ENCODE peak calls at places on chromosome 17, in four cellular contexts. P, A, Y and O are unnamed samples.

GRCh38 chr17:77316651-77317050 is 175.9 kb downstream of the SEC14L1 start:
- DNase-seq in Y (no peak), A (no peak), P (no peak), O (no peak)

GRCh38 chr17:15263206-15263579 is 1.9 kb downstream of the PMP22 start:
- DNase-seq in P (no peak), Y (no peak), A (peak; percentile 72), O (no peak)

GRCh38 chr17:2050246-2050866 is 4.5 kb upstream of the HIC1 start:
- DNase-seq in Y (no peak), P (peak; percentile 84), A (peak; percentile 94), O (peak; percentile 51)

GRCh38 chr17:34519286-34519685 is 60.1 kb upstream of the TMEM132E start:
- DNase-seq in A (peak; percentile 49), Y (peak; percentile 8), P (peak; percentile 80), O (no peak)

GRCh38 chr17:81608082-81608481 is 28.8 kb downstream of the NPLOC4 start:
- DNase-seq in P (no peak), A (no peak), Y (no peak), O (no peak)

GRCh38 chr17:229945-230235 is 48.4 kb upstream of the DOC2B start:
- DNase-seq in A (no peak), Y (no peak), P (no peak), O (no peak)

GRCh38 chr17:45227101-45227591 is 5.5 kb downstream of the FMNL1 start:
- DNase-seq in Y (no peak), A (no peak), P (no peak), O (no peak)

GRCh38 chr17:80851277-80851925 is 140.2 kb upstream of the CHMP6 start:
- DNase-seq in A (no peak), Y (no peak), P (no peak), O (no peak)

GRCh38 chr17:27529230-27529796 is 73.1 kb downstream of the KSR1 start:
- DNase-seq in Y (no peak), A (peak; percentile 52), P (peak; percentile 44), O (no peak)

GRCh38 chr17:46770818-46771600 is 47.5 kb downstream of the WNT3 start:
- DNase-seq in P (peak; percentile 88), Y (peak; percentile 50), A (peak; percentile 91), O (no peak)

GRCh38 chr17:1565860-1566259 is 3.3 kb upstream of the PITPNA start:
- DNase-seq in A (no peak), P (no peak), Y (no peak), O (no peak)

GRCh38 chr17:52885882-52886281 is 727.4 kb upstream of the CA10 start:
- DNase-seq in P (no peak), Y (no peak), A (peak; percentile 9), O (no peak)

GRCh38 chr17:17826942-17827785 is 9.6 kb downstream of the SREBF1 start:
- DNase-seq in P (no peak), Y (no peak), A (no peak), O (no peak)

GRCh38 chr17:39015546-39015935 is 48.3 kb upstream of the FBXO47 start:
- DNase-seq in A (no peak), Y (no peak), P (no peak), O (no peak)

GRCh38 chr17:39014795-39015545 is 47.8 kb upstream of the FBXO47 start:
- DNase-seq in P (no peak), Y (no peak), A (no peak), O (no peak)

GRCh38 chr17:39014044-39014794 is 47.0 kb upstream of the FBXO47 start:
- DNase-seq in A (no peak), P (peak; percentile 37), Y (peak; percentile 39), O (no peak)

GRCh38 chr17:39018267-39019134 is 51.3 kb upstream of the FBXO47 start:
- DNase-seq in A (no peak), P (no peak), Y (no peak), O (no peak)

DNA sequence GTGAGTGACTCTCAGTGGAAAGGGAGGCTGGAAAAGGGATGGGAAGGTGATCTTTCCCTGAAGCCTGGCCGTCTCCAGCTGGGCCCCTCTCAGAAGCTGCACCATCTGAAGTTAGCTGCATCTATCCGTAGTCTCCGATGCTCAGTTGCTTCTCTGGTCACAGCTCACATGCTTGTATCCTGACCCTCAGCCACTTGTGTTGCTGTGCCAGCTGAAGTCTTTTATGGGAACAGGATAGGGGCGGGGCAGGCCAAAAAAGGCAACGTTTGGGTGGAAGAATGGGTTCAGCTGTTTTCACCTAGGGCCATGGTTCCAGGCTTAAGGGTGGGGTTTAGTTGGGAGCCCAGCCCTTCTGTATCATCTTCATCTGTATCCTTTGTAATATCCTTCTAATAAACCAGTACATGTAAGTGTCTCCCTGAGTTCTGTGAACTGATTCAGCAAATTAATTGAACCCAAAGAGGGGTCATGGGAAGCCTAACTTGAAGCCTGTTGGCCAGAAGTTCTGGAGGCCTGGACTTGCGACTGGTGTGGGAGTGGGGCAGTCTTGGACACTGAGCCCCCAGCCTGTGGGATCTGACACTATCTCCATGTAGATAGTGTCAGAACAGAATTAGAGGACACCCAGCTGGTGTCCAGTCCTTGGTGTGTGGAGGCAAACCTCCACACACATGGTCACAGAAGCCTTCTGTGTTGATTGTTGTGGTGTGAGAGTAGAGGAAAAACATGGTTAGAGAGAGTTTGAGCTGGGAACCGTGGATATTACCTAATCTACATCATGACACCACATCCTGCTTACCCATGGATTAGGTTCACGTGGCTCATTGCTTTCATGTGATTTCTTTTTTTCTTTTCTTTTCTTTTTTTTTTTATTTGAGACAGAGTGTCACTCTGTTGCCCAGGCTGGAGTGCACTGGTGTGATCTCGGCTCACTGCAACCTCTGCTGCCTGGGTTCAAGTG is 49.3 kb upstream of the FBXO47 start:
- DNase-seq in P (no peak), A (no peak), Y (no peak), O (no peak)
- TF ChIP-seq ELF1 in P (no peak), A (no peak), Y (no peak), O (no peak)

GRCh38 chr17:60109161-60109560 is 30.4 kb upstream of the HEATR6 start:
- DNase-seq in A (no peak), Y (no peak), P (no peak), O (no peak)
- TF ChIP-seq POLR2AphosphoS5 in A (no peak), Y (no peak), P (no peak), O (no peak)

DNA sequence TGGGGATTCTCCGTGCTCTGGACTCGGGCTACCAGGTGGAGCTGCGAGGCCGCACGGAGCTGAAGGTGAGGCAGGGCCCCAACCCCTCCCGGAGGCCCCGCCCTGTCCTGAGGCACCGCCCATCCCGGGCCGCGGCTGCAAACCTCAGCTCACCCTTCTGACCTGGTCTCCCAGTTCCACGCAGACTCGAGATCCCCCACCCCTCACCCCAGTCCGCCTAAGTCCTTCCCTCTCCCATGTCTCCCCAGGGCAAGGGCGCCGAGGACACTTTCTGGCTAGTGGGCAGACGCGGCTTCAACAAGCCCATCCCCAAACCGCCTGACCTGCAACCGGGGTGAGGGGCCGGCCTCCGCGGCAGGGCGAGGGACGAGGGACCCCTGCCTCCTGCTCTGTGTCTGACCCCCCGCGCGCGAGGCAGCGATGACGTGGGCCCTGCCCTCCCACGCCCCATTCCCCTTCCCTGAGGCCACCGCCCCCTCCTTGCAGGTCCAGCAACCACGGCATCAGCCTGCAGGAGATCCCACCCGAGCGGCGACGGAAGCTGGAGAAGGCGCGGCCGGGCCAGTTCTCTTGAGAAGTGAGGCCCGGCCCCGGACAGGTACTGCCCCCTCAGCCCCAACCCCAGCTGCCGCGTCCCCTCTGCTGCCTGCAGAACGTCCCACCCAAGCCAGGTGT is 13.7 kb downstream of the GUCY2D start:
- DNase-seq in A (peak; percentile 71), Y (no peak), P (peak; percentile 64), O (no peak)
- TF ChIP-seq ZBTB33 in A (no peak), Y (no peak), P (no peak), O (no peak)

DNA sequence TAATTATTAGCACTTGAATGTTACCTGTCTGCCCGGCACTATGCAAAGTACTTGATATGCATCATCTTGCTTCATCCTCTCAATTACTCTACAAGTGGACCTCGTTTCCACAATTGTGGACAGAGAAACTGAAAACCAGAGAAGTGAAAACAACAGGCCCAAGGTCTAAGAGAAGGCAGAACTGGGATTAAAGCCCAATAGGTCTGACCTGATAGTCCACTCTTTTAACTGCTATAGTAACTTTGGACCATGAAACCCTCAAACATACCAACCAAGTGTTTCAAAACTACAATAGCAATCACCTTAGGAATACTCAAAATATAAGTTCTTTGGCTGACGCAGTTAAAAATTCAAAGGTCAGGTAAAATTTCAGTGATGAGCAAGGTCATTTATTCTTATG is 7.3 kb downstream of the STAT3 start:
- DNase-seq in P (no peak), Y (peak; percentile 56), A (no peak), O (no peak)
- TF ChIP-seq ELF1 in P (no peak), Y (no peak), A (no peak), O (no peak)

GRCh38 chr17:78383725-78384471 is 5.4 kb downstream of the PGS1 start:
- DNase-seq in P (no peak), A (no peak), Y (no peak), O (no peak)
- TF ChIP-seq POLR2AphosphoS5 in P (no peak), A (no peak), Y (no peak), O (no peak)

DNA sequence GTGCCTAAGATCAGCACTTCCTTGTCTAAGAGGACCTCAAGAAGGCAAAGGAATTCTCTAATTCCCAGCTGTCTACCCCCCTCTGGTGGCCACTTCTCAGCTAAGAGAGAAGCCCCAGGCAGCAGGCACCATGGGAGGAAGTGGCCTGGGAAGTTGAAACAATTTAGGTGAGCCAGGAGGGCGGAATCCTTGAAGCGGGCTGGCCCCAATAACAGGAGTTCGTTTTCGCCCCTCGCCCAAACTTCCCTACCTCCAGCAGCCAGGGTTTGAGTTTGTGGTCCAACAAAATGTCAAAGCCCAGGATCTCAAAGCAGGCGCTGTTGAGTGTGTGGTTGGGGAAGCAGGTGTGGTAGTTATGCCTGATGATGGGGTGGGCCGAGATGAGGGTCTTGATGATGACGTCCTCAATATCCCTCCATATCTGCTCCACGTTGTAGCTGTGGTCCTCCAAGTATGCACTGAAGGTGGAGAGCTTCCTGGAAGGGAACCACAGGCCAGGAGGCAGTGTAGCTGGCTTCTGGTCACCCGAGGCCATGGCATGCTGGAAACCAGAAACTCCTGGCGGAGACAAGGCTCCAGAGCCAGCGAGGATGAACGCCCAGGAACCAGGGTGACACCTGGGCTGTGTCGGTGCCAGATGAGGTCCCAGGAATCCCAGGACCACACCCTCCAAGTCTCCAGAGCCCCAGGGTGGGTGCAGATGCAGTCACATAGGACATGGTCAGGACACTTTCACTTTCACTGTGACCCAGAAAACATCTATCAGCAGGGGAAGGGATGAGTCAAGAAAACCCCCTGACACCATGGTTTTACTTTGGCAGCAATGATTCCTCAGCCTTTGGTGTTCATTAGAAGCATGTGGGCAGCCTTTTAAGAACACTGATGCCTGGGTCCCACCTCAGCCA is 25.6 kb downstream of the TTLL6 start:
- DNase-seq in A (peak; percentile 53), Y (peak; percentile 80), P (peak; percentile 75), O (peak; percentile 87)
- TF ChIP-seq ZBTB33 in A (no peak), Y (no peak), P (no peak), O (no peak)

DNA sequence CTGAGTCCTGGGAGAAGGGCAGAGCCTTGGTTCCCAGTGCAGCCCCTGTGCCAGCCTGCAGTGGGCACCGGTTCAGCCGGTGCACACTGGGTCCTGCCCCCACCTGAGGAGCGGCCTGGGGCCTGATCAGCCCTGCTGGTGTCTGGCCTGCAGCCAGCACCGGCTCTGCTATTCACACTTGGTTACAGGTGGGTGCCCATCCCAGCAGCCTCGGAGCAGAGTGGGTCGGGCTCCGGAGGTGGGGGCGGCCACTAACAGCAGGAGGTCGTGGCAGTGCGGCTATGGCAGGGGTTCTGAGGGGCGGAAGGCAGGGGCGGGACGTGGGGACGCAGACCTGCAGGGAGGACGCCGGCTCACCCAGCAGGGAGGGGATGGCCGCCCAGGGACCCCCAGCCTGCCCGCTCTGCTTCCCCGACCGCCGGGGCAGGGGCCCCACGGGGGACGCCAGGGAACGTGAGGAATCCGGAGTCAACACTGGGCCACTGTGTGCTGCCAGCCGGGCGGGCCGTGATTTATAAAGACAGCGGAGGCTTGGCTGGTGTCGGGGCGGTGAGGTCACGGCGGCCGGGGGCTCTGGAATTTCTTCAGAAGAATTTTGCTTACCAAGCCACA is 20.3 kb downstream of the METRNL start:
- DNase-seq in P (no peak), Y (no peak), A (peak; percentile 70), O (no peak)
- TF ChIP-seq ELF1 in P (no peak), Y (no peak), A (no peak), O (no peak)

GRCh38 chr17:44210342-44211192 is 8.9 kb downstream of the UBTF start:
- DNase-seq in A (peak; percentile 92), Y (no peak), P (peak; percentile 83), O (peak; percentile 63)
- TF ChIP-seq POLR2AphosphoS5 in A (no peak), Y (no peak), P (peak; percentile 75), O (peak; percentile 56)